ENCODE peak calls at places on chromosome 22, in four cellular contexts. K is pancreas, R is AG04449, B is stomach. C is an unnamed sample.
A peak's percentile ranks its signal among the peaks of the same experiment; 100 is the strongest.

GRCh38 chr22:24156915-24157782 is 24.1 kb upstream of the SUSD2 start:
- DNase-seq in R (no peak), K (peak; percentile 73), B (peak; percentile 87), C (peak; percentile 89)

GRCh38 chr22:47167056-47167455 is 404.6 kb downstream of the TBC1D22A start:
- DNase-seq in K (no peak), B (no peak), R (no peak), C (no peak)

GRCh38 chr22:36510384-36510783 is 3.5 kb upstream of the FOXRED2 start:
- DNase-seq in B (no peak), K (no peak), R (no peak), C (no peak)

GRCh38 chr22:45462034-45462655 is 40.5 kb upstream of the FBLN1 start:
- DNase-seq in K (no peak), B (no peak), R (no peak), C (no peak)

GRCh38 chr22:45302047-45302446 is 7.7 kb upstream of the FAM118A start:
- DNase-seq in B (no peak), R (peak; percentile 37), K (no peak), C (no peak)

GRCh38 chr22:41301085-41302015 is at the start of gene ZC3H7B:
- DNase-seq in K (peak; percentile 82), B (peak; percentile 84), R (no peak), C (peak; percentile 94)

GRCh38 chr22:38927033-38927789 is 30.2 kb upstream of the APOBEC3A start:
- DNase-seq in K (peak; percentile 84), R (no peak), B (peak; percentile 85), C (peak; percentile 85)

GRCh38 chr22:18113680-18114394 is 3.2 kb downstream of the TUBA8 start:
- DNase-seq in K (no peak), R (no peak), B (no peak), C (no peak)

GRCh38 chr22:28894793-28895192 is 11.4 kb downstream of the ZNRF3 start:
- DNase-seq in B (no peak), K (no peak), R (no peak), C (no peak)

GRCh38 chr22:25386538-25386884 is 167.1 kb downstream of the CRYBB2 start:
- DNase-seq in B (no peak), K (no peak), R (no peak), C (no peak)

GRCh38 chr22:46089426-46090041 is 60.8 kb upstream of the PPARA start:
- DNase-seq in K (peak; percentile 37), B (peak; percentile 26), R (no peak), C (no peak)

GRCh38 chr22:40525250-40525884 is 111.2 kb downstream of the MRTFA start:
- DNase-seq in B (peak; percentile 48), K (peak; percentile 20), R (no peak), C (peak; percentile 88)

GRCh38 chr22:21946262-21946925 is 6.3 kb downstream of the PPM1F start:
- DNase-seq in B (no peak), K (no peak), R (no peak), C (no peak)

GRCh38 chr22:21948824-21949568 is 3.7 kb downstream of the PPM1F start:
- DNase-seq in B (no peak), R (no peak), K (no peak), C (no peak)

GRCh38 chr22:21948390-21948789 is 4.3 kb downstream of the PPM1F start:
- DNase-seq in B (no peak), R (no peak), K (no peak), C (no peak)

GRCh38 chr22:21945453-21946261 is 7.0 kb downstream of the PPM1F start:
- DNase-seq in K (no peak), B (no peak), R (no peak), C (no peak)

GRCh38 chr22:21947040-21948014 is 5.3 kb downstream of the PPM1F start:
- DNase-seq in B (no peak), K (no peak), R (no peak), C (no peak)
- TF ChIP-seq CTCF in B (peak; percentile 37), K (no peak), R (peak; percentile 59), C (peak; percentile 58)

GRCh38 chr22:19717691-19718254 is 3.5 kb downstream of the SEPTIN5 start:
- DNase-seq in R (no peak), K (peak; percentile 63), B (peak; percentile 79), C (peak; percentile 95)

GRCh38 chr22:19719055-19719482 is 4.3 kb upstream of the GP1BB start:
- DNase-seq in K (no peak), R (no peak), B (no peak), C (no peak)

GRCh38 chr22:19717181-19717580 is 2.9 kb downstream of the SEPTIN5 start:
- DNase-seq in R (no peak), B (no peak), K (no peak), C (no peak)

GRCh38 chr22:19719488-19720021 is 3.8 kb upstream of the GP1BB start:
- DNase-seq in K (no peak), R (no peak), B (no peak), C (no peak)

DNA sequence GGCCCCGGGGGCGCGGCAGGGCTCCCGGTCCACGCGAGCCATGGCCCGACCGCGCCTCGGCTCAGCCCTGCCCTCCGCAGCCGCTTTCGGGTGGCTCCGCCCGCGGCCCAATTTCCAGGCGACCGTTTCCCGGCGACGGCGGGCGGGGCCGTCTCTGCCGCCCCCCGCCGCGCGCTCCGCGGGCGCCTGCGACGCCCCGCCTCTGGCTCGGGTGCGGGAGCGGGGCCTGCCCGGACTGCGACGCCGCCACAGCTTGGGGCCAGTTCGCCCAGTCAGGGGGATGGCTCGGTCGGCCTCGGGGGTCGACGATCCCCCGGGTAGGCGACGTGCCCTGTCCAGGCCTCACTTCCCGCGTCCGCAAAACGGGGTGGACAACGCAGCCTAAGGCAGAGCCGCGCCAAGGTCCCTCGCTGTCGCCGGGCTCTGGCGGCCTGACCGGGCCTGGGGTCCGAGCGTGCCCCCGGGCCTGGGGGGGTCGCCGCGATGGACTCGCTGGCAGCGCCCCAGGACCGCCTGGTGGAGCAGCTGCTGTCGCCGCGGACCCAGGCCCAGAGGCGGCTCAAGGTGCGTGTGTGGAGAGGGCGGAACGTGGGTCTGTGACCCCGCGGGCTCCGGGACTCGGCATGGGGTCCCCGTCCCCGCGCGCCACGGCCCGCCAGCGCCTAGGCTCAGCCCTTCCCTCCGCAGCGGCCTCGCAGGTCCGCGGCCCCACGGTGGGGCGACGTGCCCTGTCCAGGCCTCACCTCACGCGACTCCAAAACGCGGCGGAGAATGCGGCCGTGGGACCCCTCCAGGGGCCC is 4.2 kb downstream of the SEPTIN5 start:
- DNase-seq in R (no peak), K (no peak), B (no peak), C (no peak)
- TF ChIP-seq CTCF in R (no peak), K (peak; percentile 5), B (no peak), C (no peak)

DNA sequence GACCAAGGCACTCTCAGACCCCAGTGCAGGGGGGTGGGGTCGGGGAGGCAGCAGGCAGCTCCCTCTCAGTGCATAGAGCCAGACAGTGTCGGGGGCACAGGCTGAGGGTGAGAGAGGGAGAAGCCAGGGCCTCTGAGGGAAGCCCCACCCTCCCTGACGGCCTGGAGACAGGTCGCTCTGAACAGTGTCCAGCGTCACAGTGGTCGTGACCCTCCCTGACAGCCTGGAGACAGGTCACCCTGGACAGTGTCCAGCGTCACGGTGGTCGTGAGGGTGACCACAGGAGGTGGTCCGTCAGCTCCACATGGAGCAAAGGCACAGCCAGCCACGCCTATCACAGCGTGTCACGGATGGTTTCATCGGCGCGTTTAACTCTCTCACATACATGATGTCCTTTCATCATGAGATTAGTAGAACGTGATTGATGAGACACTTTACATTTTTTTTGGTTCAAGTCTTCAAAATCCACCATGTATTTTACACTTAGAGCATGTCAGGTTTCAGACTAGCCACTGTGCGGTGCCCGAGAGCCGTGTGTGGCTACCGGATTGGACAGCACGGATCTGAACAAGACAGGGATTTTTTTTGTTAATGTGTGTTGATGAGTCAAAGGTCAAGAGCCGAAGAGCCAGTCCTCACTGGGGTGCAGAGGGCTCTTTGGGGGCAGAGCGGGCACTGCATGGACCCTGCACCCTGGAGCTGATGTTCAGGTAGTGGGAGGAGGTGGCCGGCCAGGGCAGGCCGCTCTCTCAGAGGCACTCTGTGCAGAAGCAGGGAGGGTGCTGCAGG is 23.9 kb upstream of the PANX2 start:
- DNase-seq in R (peak; percentile 14), B (peak; percentile 68), K (peak; percentile 48), C (no peak)
- TF ChIP-seq CTCF in R (peak; percentile 85), B (peak; percentile 67), K (peak; percentile 51), C (peak; percentile 79)

GRCh38 chr22:27603823-27604190 is 197.7 kb downstream of the MN1 start:
- DNase-seq in R (no peak), B (no peak), K (peak; percentile 35), C (no peak)
- TF ChIP-seq CTCF in R (no peak), B (no peak), K (no peak), C (no peak)

GRCh38 chr22:50140615-50141014 is 29.9 kb upstream of the PANX2 start:
- DNase-seq in B (no peak), R (no peak), K (no peak), C (no peak)

GRCh38 chr22:50141462-50141861 is 29.1 kb upstream of the PANX2 start:
- DNase-seq in B (no peak), R (no peak), K (no peak), C (no peak)

GRCh38 chr22:50143096-50143495 is 27.4 kb upstream of the PANX2 start:
- DNase-seq in K (no peak), R (no peak), B (no peak), C (no peak)

GRCh38 chr22:50139843-50140415 is 30.6 kb upstream of the PANX2 start:
- DNase-seq in R (no peak), K (no peak), B (no peak), C (no peak)

DNA sequence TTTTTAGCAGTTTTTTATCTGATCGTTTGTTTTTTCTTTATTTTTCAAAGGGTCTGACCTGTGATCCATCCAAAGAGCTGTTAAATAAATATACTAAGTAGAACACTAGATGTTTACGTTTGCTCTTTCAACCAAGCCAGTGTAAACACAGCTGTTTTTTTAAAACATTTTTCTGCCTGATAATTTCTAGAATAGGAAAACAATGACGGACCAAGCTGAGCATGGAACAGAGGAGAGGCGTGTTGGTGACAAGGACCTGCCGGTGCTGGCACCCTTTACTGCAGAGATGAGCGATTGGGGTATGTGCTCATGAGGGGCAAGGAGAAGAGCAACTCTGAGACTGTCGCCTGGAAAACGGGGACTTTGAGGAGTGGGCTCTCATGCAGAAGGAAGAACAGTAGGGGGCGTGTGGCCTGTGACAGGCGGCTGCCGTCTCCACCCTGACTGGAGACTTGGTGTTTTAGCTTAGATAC is 28.6 kb upstream of the PANX2 start:
- DNase-seq in B (no peak), K (no peak), R (no peak), C (no peak)
- TF ChIP-seq CTCF in B (no peak), K (no peak), R (no peak), C (peak; percentile 33)

DNA sequence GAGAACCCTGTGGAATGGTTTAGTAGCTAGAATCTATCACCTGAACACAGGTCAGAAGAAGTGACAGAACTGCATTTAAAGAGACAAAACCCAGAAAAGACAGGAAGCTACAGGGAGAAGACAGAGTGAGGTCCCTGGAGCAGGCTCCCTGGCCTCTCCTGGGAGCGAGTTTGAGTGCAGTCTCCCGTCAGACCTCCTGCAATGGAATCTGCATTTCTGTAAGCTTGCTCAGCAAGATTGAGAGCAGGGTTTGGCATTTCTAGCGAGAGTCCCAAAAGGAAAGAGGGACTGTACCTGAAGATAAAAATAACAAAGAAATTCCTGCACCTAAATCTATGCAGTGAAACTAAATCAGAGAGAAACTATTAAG is 74.2 kb downstream of the MORC2 start:
- DNase-seq in B (no peak), R (no peak), K (no peak), C (peak; percentile 59)
- TF ChIP-seq CTCF in B (no peak), R (no peak), K (no peak), C (no peak)